ENCODE peak calls at places on chromosomes 1 and 21, in ten cellular contexts. One of them, this sample, is unnamed.

GRCh38 chr21:26170471-26171309 is at the start of gene APP:
- DNase-seq in WTC11: peak
- DNase-seq in RWPE2: peak
- DNase-seq in astrocyte of the spinal cord: peak
- DNase-seq in HCT116: peak
- DNase-seq in testis: peak
- DNase-seq in upper lobe of left lung: peak
- DNase-seq in heart left ventricle: peak
- DNase-seq in glutamatergic neuron: peak
- DNase-seq in sigmoid colon: peak
- DNase-seq in this sample: peak

GRCh38 chr1:88683848-88684481 is at the start of gene PKN2:
- DNase-seq in WTC11: peak
- DNase-seq in RWPE2: peak
- DNase-seq in astrocyte of the spinal cord: peak
- DNase-seq in HCT116: peak
- DNase-seq in testis: peak
- DNase-seq in upper lobe of left lung: peak
- DNase-seq in heart left ventricle: peak
- DNase-seq in glutamatergic neuron: peak
- DNase-seq in sigmoid colon: peak
- DNase-seq in this sample: peak

GRCh38 chr1:196181594-196181878 is 426.7 kb downstream of the KCNT2 start:
- DNase-seq in WTC11: no peak
- DNase-seq in RWPE2: no peak
- DNase-seq in astrocyte of the spinal cord: no peak
- DNase-seq in HCT116: no peak
- DNase-seq in testis: no peak
- DNase-seq in upper lobe of left lung: no peak
- DNase-seq in heart left ventricle: no peak
- DNase-seq in glutamatergic neuron: no peak
- DNase-seq in sigmoid colon: no peak
- DNase-seq in this sample: no peak

GRCh38 chr1:155741908-155742307 is 53.0 kb downstream of the DAP3 start:
- DNase-seq in WTC11: no peak
- DNase-seq in RWPE2: no peak
- DNase-seq in astrocyte of the spinal cord: no peak
- DNase-seq in HCT116: no peak
- DNase-seq in testis: no peak
- DNase-seq in upper lobe of left lung: no peak
- DNase-seq in heart left ventricle: no peak
- DNase-seq in glutamatergic neuron: no peak
- DNase-seq in sigmoid colon: no peak
- DNase-seq in this sample: no peak

GRCh38 chr1:59136541-59137335 is 160.2 kb upstream of the FGGY start:
- DNase-seq in WTC11: no peak
- DNase-seq in RWPE2: no peak
- DNase-seq in astrocyte of the spinal cord: no peak
- DNase-seq in HCT116: no peak
- DNase-seq in testis: no peak
- DNase-seq in upper lobe of left lung: no peak
- DNase-seq in heart left ventricle: no peak
- DNase-seq in glutamatergic neuron: no peak
- DNase-seq in sigmoid colon: no peak
- DNase-seq in this sample: no peak

GRCh38 chr1:25030674-25031589 is 100.9 kb upstream of the RUNX3 start:
- DNase-seq in WTC11: no peak
- DNase-seq in RWPE2: no peak
- DNase-seq in astrocyte of the spinal cord: peak
- DNase-seq in HCT116: no peak
- DNase-seq in testis: no peak
- DNase-seq in upper lobe of left lung: no peak
- DNase-seq in heart left ventricle: no peak
- DNase-seq in glutamatergic neuron: no peak
- DNase-seq in sigmoid colon: no peak
- DNase-seq in this sample: peak

GRCh38 chr21:45135122-45135521 is 60.7 kb downstream of the ADARB1 start:
- DNase-seq in WTC11: no peak
- DNase-seq in RWPE2: no peak
- DNase-seq in astrocyte of the spinal cord: no peak
- DNase-seq in HCT116: no peak
- DNase-seq in testis: no peak
- DNase-seq in upper lobe of left lung: no peak
- DNase-seq in heart left ventricle: no peak
- DNase-seq in glutamatergic neuron: no peak
- DNase-seq in sigmoid colon: no peak
- DNase-seq in this sample: no peak

GRCh38 chr1:8908388-8909151 is 30.1 kb upstream of the ENO1 start:
- DNase-seq in WTC11: no peak
- DNase-seq in RWPE2: no peak
- DNase-seq in astrocyte of the spinal cord: no peak
- DNase-seq in HCT116: no peak
- DNase-seq in testis: no peak
- DNase-seq in upper lobe of left lung: no peak
- DNase-seq in heart left ventricle: no peak
- DNase-seq in glutamatergic neuron: no peak
- DNase-seq in sigmoid colon: no peak
- DNase-seq in this sample: no peak

GRCh38 chr1:232467073-232467760 is 162.7 kb downstream of the SIPA1L2 start:
- DNase-seq in WTC11: no peak
- DNase-seq in RWPE2: no peak
- DNase-seq in astrocyte of the spinal cord: no peak
- DNase-seq in HCT116: no peak
- DNase-seq in testis: no peak
- DNase-seq in upper lobe of left lung: no peak
- DNase-seq in heart left ventricle: no peak
- DNase-seq in glutamatergic neuron: no peak
- DNase-seq in sigmoid colon: no peak
- DNase-seq in this sample: no peak

GRCh38 chr1:202349263-202349928 is 897 bp downstream of the PPP1R12B start:
- DNase-seq in WTC11: no peak
- DNase-seq in RWPE2: no peak
- DNase-seq in astrocyte of the spinal cord: peak
- DNase-seq in HCT116: no peak
- DNase-seq in testis: no peak
- DNase-seq in upper lobe of left lung: no peak
- DNase-seq in heart left ventricle: no peak
- DNase-seq in glutamatergic neuron: no peak
- DNase-seq in sigmoid colon: no peak
- DNase-seq in this sample: no peak

GRCh38 chr1:188769936-188770335 is 1707.7 kb downstream of the BRINP3 start:
- DNase-seq in WTC11: no peak
- DNase-seq in RWPE2: no peak
- DNase-seq in astrocyte of the spinal cord: no peak
- DNase-seq in HCT116: no peak
- DNase-seq in testis: no peak
- DNase-seq in upper lobe of left lung: no peak
- DNase-seq in heart left ventricle: no peak
- DNase-seq in glutamatergic neuron: no peak
- DNase-seq in sigmoid colon: no peak
- DNase-seq in this sample: no peak

GRCh38 chr1:246417152-246417812 is 89.8 kb downstream of the SMYD3 start:
- DNase-seq in WTC11: no peak
- DNase-seq in RWPE2: no peak
- DNase-seq in astrocyte of the spinal cord: peak
- DNase-seq in HCT116: no peak
- DNase-seq in testis: no peak
- DNase-seq in upper lobe of left lung: no peak
- DNase-seq in heart left ventricle: no peak
- DNase-seq in glutamatergic neuron: no peak
- DNase-seq in sigmoid colon: no peak
- DNase-seq in this sample: no peak

GRCh38 chr1:172383541-172383940 is 36.9 kb upstream of the C1orf105 start:
- DNase-seq in WTC11: no peak
- DNase-seq in RWPE2: no peak
- DNase-seq in astrocyte of the spinal cord: peak
- DNase-seq in HCT116: no peak
- DNase-seq in testis: no peak
- DNase-seq in upper lobe of left lung: no peak
- DNase-seq in heart left ventricle: no peak
- DNase-seq in glutamatergic neuron: no peak
- DNase-seq in sigmoid colon: no peak
- DNase-seq in this sample: no peak

GRCh38 chr1:234607091-234608025 is 2.6 kb downstream of the IRF2BP2 start:
- DNase-seq in WTC11: peak
- DNase-seq in RWPE2: no peak
- DNase-seq in astrocyte of the spinal cord: peak
- DNase-seq in HCT116: no peak
- DNase-seq in testis: no peak
- DNase-seq in upper lobe of left lung: peak
- DNase-seq in heart left ventricle: peak
- DNase-seq in glutamatergic neuron: peak
- DNase-seq in sigmoid colon: peak
- DNase-seq in this sample: no peak

GRCh38 chr1:234606731-234607090 is 3.3 kb downstream of the IRF2BP2 start:
- DNase-seq in WTC11: no peak
- DNase-seq in RWPE2: no peak
- DNase-seq in astrocyte of the spinal cord: no peak
- DNase-seq in HCT116: no peak
- DNase-seq in testis: no peak
- DNase-seq in upper lobe of left lung: no peak
- DNase-seq in heart left ventricle: no peak
- DNase-seq in glutamatergic neuron: no peak
- DNase-seq in sigmoid colon: no peak
- DNase-seq in this sample: no peak

GRCh38 chr1:234608720-234609527 is 1.1 kb downstream of the IRF2BP2 start:
- DNase-seq in WTC11: peak
- DNase-seq in RWPE2: no peak
- DNase-seq in astrocyte of the spinal cord: peak
- DNase-seq in HCT116: no peak
- DNase-seq in testis: no peak
- DNase-seq in upper lobe of left lung: peak
- DNase-seq in heart left ventricle: peak
- DNase-seq in glutamatergic neuron: peak
- DNase-seq in sigmoid colon: peak
- DNase-seq in this sample: peak

GRCh38 chr1:234609528-234610042 is 393 bp downstream of the IRF2BP2 start:
- DNase-seq in WTC11: no peak
- DNase-seq in RWPE2: no peak
- DNase-seq in astrocyte of the spinal cord: no peak
- DNase-seq in HCT116: no peak
- DNase-seq in testis: no peak
- DNase-seq in upper lobe of left lung: peak
- DNase-seq in heart left ventricle: no peak
- DNase-seq in glutamatergic neuron: no peak
- DNase-seq in sigmoid colon: no peak
- DNase-seq in this sample: no peak

DNA sequence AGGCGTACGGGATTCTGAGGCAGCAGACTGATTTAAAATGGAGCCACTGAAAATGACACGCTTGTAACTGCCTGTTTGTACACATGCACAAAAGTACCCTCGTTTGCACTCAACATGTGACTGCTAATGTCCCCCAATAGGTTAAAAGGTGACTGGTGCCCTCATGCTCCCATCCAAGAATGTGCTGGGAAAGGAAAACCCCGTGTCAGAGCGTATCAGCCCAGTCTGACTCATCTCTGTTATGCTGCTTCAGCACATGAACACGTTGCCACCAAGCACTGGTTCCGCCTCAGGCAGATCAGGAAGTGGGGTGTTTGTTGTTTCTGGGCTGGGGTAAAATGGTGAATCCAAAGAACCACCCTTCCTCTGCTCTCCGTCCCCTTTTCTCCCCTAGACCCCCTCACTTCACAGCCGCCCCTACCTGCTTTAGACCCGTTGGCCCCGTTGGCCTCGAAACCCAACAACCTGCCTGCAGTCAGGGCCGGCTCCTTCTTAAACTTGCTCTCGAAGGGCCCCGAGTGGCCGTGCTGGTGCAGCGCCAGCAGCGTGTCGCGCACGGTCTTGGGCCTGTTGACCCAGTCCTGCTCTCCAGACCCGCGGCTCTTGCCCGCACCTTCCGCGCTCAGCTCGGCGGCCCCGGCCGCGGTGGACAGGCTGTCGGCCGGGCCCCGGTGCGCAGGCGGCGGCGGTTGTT is 1.8 kb downstream of the IRF2BP2 start:
- DNase-seq in WTC11: peak
- DNase-seq in RWPE2: peak
- DNase-seq in astrocyte of the spinal cord: peak
- DNase-seq in HCT116: no peak
- DNase-seq in testis: peak
- DNase-seq in upper lobe of left lung: peak
- DNase-seq in heart left ventricle: peak
- DNase-seq in glutamatergic neuron: peak
- DNase-seq in sigmoid colon: peak
- DNase-seq in this sample: peak
- TF ChIP-seq CTCF in WTC11: no peak
- TF ChIP-seq CTCF in RWPE2: no peak
- TF ChIP-seq CTCF in astrocyte of the spinal cord: no peak
- TF ChIP-seq CTCF in HCT116: no peak
- TF ChIP-seq CTCF in testis: no peak
- TF ChIP-seq CTCF in upper lobe of left lung: peak
- TF ChIP-seq CTCF in heart left ventricle: no peak
- TF ChIP-seq CTCF in glutamatergic neuron: no peak
- TF ChIP-seq CTCF in sigmoid colon: no peak
- TF ChIP-seq CTCF in this sample: peak

GRCh38 chr1:58064281-58064680 is 482.2 kb downstream of the OMA1 start:
- DNase-seq in WTC11: peak
- DNase-seq in RWPE2: no peak
- DNase-seq in astrocyte of the spinal cord: no peak
- DNase-seq in HCT116: no peak
- DNase-seq in testis: no peak
- DNase-seq in upper lobe of left lung: no peak
- DNase-seq in heart left ventricle: no peak
- DNase-seq in glutamatergic neuron: no peak
- DNase-seq in sigmoid colon: no peak
- DNase-seq in this sample: no peak
- TF ChIP-seq CTCF in WTC11: no peak
- TF ChIP-seq CTCF in RWPE2: no peak
- TF ChIP-seq CTCF in astrocyte of the spinal cord: no peak
- TF ChIP-seq CTCF in HCT116: no peak
- TF ChIP-seq CTCF in testis: no peak
- TF ChIP-seq CTCF in upper lobe of left lung: no peak
- TF ChIP-seq CTCF in heart left ventricle: no peak
- TF ChIP-seq CTCF in glutamatergic neuron: no peak
- TF ChIP-seq CTCF in sigmoid colon: no peak
- TF ChIP-seq CTCF in this sample: no peak

GRCh38 chr1:219713981-219714381 is 101.1 kb upstream of the ZC3H11B start:
- DNase-seq in WTC11: no peak
- DNase-seq in RWPE2: no peak
- DNase-seq in astrocyte of the spinal cord: peak
- DNase-seq in HCT116: no peak
- DNase-seq in testis: no peak
- DNase-seq in upper lobe of left lung: no peak
- DNase-seq in heart left ventricle: no peak
- DNase-seq in glutamatergic neuron: no peak
- DNase-seq in sigmoid colon: no peak
- DNase-seq in this sample: no peak
- TF ChIP-seq CTCF in WTC11: no peak
- TF ChIP-seq CTCF in RWPE2: no peak
- TF ChIP-seq CTCF in astrocyte of the spinal cord: no peak
- TF ChIP-seq CTCF in HCT116: no peak
- TF ChIP-seq CTCF in testis: no peak
- TF ChIP-seq CTCF in upper lobe of left lung: no peak
- TF ChIP-seq CTCF in heart left ventricle: no peak
- TF ChIP-seq CTCF in glutamatergic neuron: no peak
- TF ChIP-seq CTCF in sigmoid colon: no peak
- TF ChIP-seq CTCF in this sample: no peak

GRCh38 chr1:68751723-68752122 is 254.8 kb upstream of the DEPDC1 start:
- DNase-seq in WTC11: no peak
- DNase-seq in RWPE2: no peak
- DNase-seq in astrocyte of the spinal cord: no peak
- DNase-seq in HCT116: no peak
- DNase-seq in testis: no peak
- DNase-seq in upper lobe of left lung: no peak
- DNase-seq in heart left ventricle: no peak
- DNase-seq in glutamatergic neuron: no peak
- DNase-seq in sigmoid colon: no peak
- DNase-seq in this sample: no peak
- TF ChIP-seq CTCF in WTC11: no peak
- TF ChIP-seq CTCF in RWPE2: no peak
- TF ChIP-seq CTCF in astrocyte of the spinal cord: peak
- TF ChIP-seq CTCF in HCT116: no peak
- TF ChIP-seq CTCF in testis: no peak
- TF ChIP-seq CTCF in upper lobe of left lung: no peak
- TF ChIP-seq CTCF in heart left ventricle: no peak
- TF ChIP-seq CTCF in glutamatergic neuron: no peak
- TF ChIP-seq CTCF in sigmoid colon: no peak
- TF ChIP-seq CTCF in this sample: no peak

This sample was measured in GM06990.